ENCODE peak calls at places on chromosomes 16 and 17, in nine cellular contexts. U is lower leg skin; Q is AG04450; O is BJ; D is CD8-positive, alpha-beta T cell; X is RWPE1; A is cardiac muscle cell; N is PC-3; W is astrocyte of the spinal cord. E is an unnamed sample.

GRCh38 chr17:17303010-17303846 is at the start of gene NT5M:
- DNase-seq in X (peak), W (peak), O (no peak), A (peak), Q (no peak), U (peak), D (peak), N (peak), E (peak)

GRCh38 chr16:56181401-56181800 is 9.9 kb upstream of the GNAO1 start:
- DNase-seq in Q (no peak), D (no peak), X (no peak), W (no peak), A (no peak), N (no peak), O (no peak), U (no peak), E (no peak)

GRCh38 chr16:75491876-75492275 is 3.4 kb downstream of the CHST6 start:
- DNase-seq in N (peak), X (peak), O (no peak), A (peak), U (no peak), Q (no peak), W (no peak), D (no peak), E (no peak)

GRCh38 chr16:22055881-22056280 is 36.5 kb upstream of the VWA3A start:
- DNase-seq in O (no peak), X (no peak), A (peak), D (no peak), U (no peak), N (no peak), Q (no peak), W (no peak), E (no peak)

GRCh38 chr16:51538707-51539604 is 387.9 kb upstream of the SALL1 start:
- DNase-seq in D (no peak), U (no peak), N (peak), Q (peak), W (peak), X (peak), A (no peak), O (peak), E (no peak)

GRCh38 chr17:55726440-55726839 is 3.8 kb upstream of the TMEM100 start:
- DNase-seq in D (no peak), W (peak), X (peak), O (peak), A (no peak), N (peak), U (peak), Q (peak), E (no peak)

GRCh38 chr16:85423186-85423550 is 190.0 kb upstream of the GSE1 start:
- DNase-seq in Q (no peak), N (no peak), W (no peak), X (no peak), A (no peak), D (no peak), U (no peak), O (no peak), E (no peak)

GRCh38 chr16:23499801-23500200 is 10.5 kb downstream of the GGA2 start:
- DNase-seq in U (no peak), X (no peak), A (no peak), N (no peak), Q (no peak), D (no peak), W (no peak), O (no peak), E (no peak)

GRCh38 chr17:43645765-43646481 is 15.8 kb downstream of the MEOX1 start:
- DNase-seq in D (peak), W (no peak), A (no peak), X (peak), U (peak), N (peak), O (no peak), Q (no peak), E (no peak)

GRCh38 chr17:40253565-40253964 is 34.1 kb upstream of the CDC6 start:
- DNase-seq in W (peak), U (no peak), O (no peak), Q (no peak), X (no peak), N (no peak), D (no peak), A (no peak), E (no peak)

GRCh38 chr16:78768226-78768625 is 668.8 kb downstream of the WWOX start:
- DNase-seq in Q (no peak), X (no peak), O (no peak), U (no peak), D (no peak), A (no peak), N (no peak), W (no peak), E (no peak)

GRCh38 chr16:85460983-85461813 is 151.9 kb upstream of the GSE1 start:
- DNase-seq in Q (peak), U (no peak), W (no peak), O (no peak), N (peak), A (no peak), D (no peak), X (no peak), E (no peak)

GRCh38 chr16:88969361-88969831 is 7.6 kb downstream of the CBFA2T3 start:
- DNase-seq in A (no peak), N (no peak), D (no peak), Q (no peak), O (no peak), U (no peak), W (no peak), X (no peak), E (no peak)

GRCh38 chr17:38868968-38869646 is 751 bp upstream of the LASP1 start:
- DNase-seq in A (peak), X (peak), Q (peak), N (peak), O (peak), D (peak), W (peak), U (peak), E (peak)
- TF ChIP-seq CTCF in A (peak), X (peak), Q (peak), N (peak), O (peak), D (no peak), W (peak), U (no peak), E (no peak)

GRCh38 chr17:9768381-9768934 is 22.9 kb downstream of the DHRS7C start:
- DNase-seq in D (no peak), Q (no peak), U (no peak), W (peak), O (no peak), N (peak), X (peak), A (peak), E (no peak)

GRCh38 chr17:9767432-9767991 is 23.9 kb downstream of the DHRS7C start:
- DNase-seq in A (no peak), N (no peak), W (no peak), U (no peak), Q (no peak), O (no peak), X (no peak), D (no peak), E (no peak)

GRCh38 chr17:9771465-9771864 is 19.9 kb downstream of the DHRS7C start:
- DNase-seq in W (no peak), A (no peak), N (no peak), Q (no peak), X (no peak), U (no peak), O (no peak), D (no peak), E (no peak)

GRCh38 chr17:9766970-9767369 is 24.4 kb downstream of the DHRS7C start:
- DNase-seq in A (no peak), U (no peak), D (no peak), W (no peak), X (no peak), O (no peak), Q (no peak), N (no peak), E (no peak)

GRCh38 chr17:9769036-9769695 is 22.2 kb downstream of the DHRS7C start:
- DNase-seq in X (no peak), Q (no peak), D (no peak), O (no peak), N (no peak), A (no peak), U (no peak), W (no peak), E (no peak)
- TF ChIP-seq CTCF in X (no peak), Q (no peak), D (no peak), O (no peak), N (no peak), A (no peak), U (no peak), W (no peak), E (no peak)

DNA sequence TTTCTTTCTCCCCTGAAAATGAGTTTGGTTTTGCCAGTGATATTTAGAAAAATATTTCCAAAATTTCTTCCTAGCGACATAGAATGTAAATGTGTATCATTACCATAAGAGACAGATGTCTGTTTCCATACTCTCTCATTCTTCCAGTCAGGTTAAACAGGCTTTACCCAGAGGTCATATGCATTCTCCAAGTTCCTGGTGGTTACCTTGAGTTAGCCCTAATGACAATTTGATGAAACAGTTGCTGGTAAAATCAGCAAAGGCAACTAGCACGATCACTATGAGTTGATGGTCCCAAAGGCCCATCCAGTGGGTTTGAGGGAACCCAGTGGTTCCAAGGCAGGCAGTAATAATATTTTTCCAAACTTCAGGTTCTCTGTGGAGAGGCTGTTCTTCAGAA is 103.6 kb upstream of the TBX2 start:
- DNase-seq in N (no peak), X (no peak), A (no peak), Q (no peak), D (no peak), W (no peak), O (no peak), U (no peak), E (no peak)
- TF ChIP-seq CTCF in N (no peak), X (no peak), A (no peak), Q (no peak), D (no peak), W (no peak), O (no peak), U (no peak), E (no peak)

GRCh38 chr17:76152580-76152979 is 11.5 kb upstream of the FOXJ1 start:
- DNase-seq in X (no peak), N (no peak), A (no peak), D (no peak), W (no peak), Q (no peak), U (no peak), O (no peak), E (no peak)

GRCh38 chr17:76154935-76155845 is 14.1 kb upstream of the FOXJ1 start:
- DNase-seq in N (no peak), U (no peak), Q (no peak), O (no peak), D (no peak), A (no peak), X (no peak), W (no peak), E (peak)

GRCh38 chr17:76153202-76153601 is 12.2 kb upstream of the FOXJ1 start:
- DNase-seq in W (no peak), Q (no peak), X (no peak), A (no peak), N (no peak), O (no peak), U (no peak), D (no peak), E (no peak)

GRCh38 chr17:76154292-76154691 is 13.2 kb upstream of the FOXJ1 start:
- DNase-seq in U (no peak), Q (no peak), A (no peak), N (no peak), O (no peak), X (no peak), W (no peak), D (no peak), E (no peak)

DNA sequence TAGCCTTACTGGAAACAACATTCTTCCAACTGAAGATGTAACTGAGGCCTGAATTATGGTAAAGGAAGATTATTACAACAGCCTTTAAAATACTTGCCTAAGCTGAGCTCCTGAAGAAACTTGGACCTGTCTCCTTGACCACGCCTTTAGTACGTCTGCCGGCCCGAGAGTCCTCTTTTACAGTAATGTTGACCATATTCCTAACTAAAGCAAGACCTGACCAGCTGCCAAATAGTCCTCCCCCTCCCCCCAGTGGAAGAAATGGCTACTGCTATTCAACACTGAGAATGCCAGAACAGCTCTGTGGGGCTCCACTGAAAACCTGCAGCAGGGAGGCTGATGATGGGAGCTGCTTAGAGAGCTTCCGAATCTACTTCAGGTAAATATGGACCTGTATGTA is 12.6 kb upstream of the FOXJ1 start:
- DNase-seq in W (peak), A (no peak), Q (no peak), U (no peak), D (no peak), N (no peak), O (no peak), X (no peak), E (no peak)
- TF ChIP-seq CTCF in W (peak), A (peak), Q (peak), U (no peak), D (no peak), N (no peak), O (peak), X (no peak), E (no peak)

DNA sequence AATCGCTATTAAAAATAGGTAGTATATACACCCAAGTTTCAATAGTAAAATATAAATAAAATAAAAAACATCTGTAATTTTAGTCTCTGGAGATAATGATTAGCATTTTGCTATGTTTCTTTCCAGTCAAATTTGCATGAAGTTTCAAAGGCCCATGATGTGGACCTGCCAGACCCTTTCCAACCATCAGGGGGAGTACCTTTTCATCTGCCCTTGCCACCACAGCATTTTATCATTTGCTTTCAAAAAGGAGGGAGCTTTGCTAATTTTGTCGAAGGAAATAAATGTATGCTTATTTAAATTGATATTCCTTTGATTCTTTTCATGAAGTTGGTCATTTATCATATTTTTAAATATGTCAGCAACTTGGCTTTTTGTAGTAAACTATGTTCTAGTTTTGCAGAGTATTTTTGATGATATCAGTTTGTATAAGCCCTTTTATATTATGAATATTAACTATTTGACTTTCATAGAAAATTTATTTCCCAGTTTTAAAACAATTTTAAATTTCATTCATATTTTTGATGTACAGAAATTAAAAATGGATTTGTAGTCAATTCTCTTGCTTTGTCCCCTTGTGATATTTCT is 115.2 kb upstream of the NETO2 start:
- DNase-seq in X (peak), U (no peak), O (no peak), W (peak), N (peak), A (peak), D (no peak), Q (peak), E (no peak)
- TF ChIP-seq CTCF in X (peak), U (no peak), O (peak), W (peak), N (peak), A (peak), D (peak), Q (peak), E (peak)

E was measured in natural killer cell.